ENCODE peak calls at places on chromosomes 12 and 14, in eight cellular contexts. U is activated naive CD8-positive, alpha-beta T cell treated with anti-CD3 and anti-CD28 coated beads, Interleukin-2, amount 10 ng/mL, durations not matched to agents 7 days and 5 days; O is HFFc6; A is activated T-cell treated with anti-CD3 and anti-CD28 coated beads, Interleukin-2, amount 50 U/mL, for 48 hours; S is AG20443; Q is head of caudate nucleus; H is GDM1; P is PC-3. R is an unnamed sample.

GRCh38 chr14:61547186-61548121 is 147.9 kb upstream of the HIF1A start:
- DNase-seq in U (no peak), O (peak; percentile 82), A (no peak), S (peak; percentile 87), Q (no peak), H (no peak), P (peak; percentile 95), R (peak; percentile 88)

GRCh38 chr14:76774471-76775158 is 13.3 kb downstream of the VASH1 start:
- DNase-seq in U (no peak), O (no peak), A (no peak), S (no peak), Q (no peak), H (no peak), P (no peak), R (no peak)

GRCh38 chr14:73369433-73369832 is 88.9 kb downstream of the NUMB start:
- DNase-seq in U (no peak), O (no peak), A (no peak), S (no peak), Q (no peak), H (peak; percentile 2), P (no peak), R (no peak)

GRCh38 chr12:6771091-6771495 is 1.2 kb upstream of the LAG3 start:
- DNase-seq in U (no peak), O (no peak), A (no peak), S (no peak), Q (peak; percentile 19), H (peak; percentile 51), P (no peak), R (no peak)

GRCh38 chr12:63915105-63915830 is 70.8 kb downstream of the SRGAP1 start:
- DNase-seq in U (no peak), O (peak; percentile 70), A (no peak), S (peak; percentile 65), Q (no peak), H (no peak), P (peak; percentile 48), R (peak; percentile 69)

GRCh38 chr12:4271433-4272013 is 2.0 kb upstream of the CCND2 start:
- DNase-seq in U (no peak), O (no peak), A (peak; percentile 86), S (no peak), Q (no peak), H (no peak), P (no peak), R (no peak)

GRCh38 chr12:50187084-50187900 is 20.1 kb upstream of the CERS5 start:
- DNase-seq in U (no peak), O (peak; percentile 87), A (peak; percentile 69), S (peak; percentile 67), Q (no peak), H (no peak), P (no peak), R (no peak)

GRCh38 chr14:89202413-89202812 is 214.6 kb downstream of the FOXN3 start:
- DNase-seq in U (no peak), O (no peak), A (no peak), S (no peak), Q (no peak), H (no peak), P (no peak), R (no peak)

GRCh38 chr12:56931474-56931978 is 2.7 kb downstream of the SDR9C7 start:
- DNase-seq in U (no peak), O (peak; percentile 34), A (no peak), S (no peak), Q (no peak), H (peak; percentile 69), P (peak; percentile 16), R (no peak)

GRCh38 chr14:32202468-32202865 is 602 bp downstream of the RNU6-8 start:
- DNase-seq in U (no peak), O (no peak), A (no peak), S (no peak), Q (no peak), H (no peak), P (peak; percentile 30), R (no peak)

GRCh38 chr14:85387181-85387580 is 142.8 kb upstream of the FLRT2 start:
- DNase-seq in U (no peak), O (no peak), A (no peak), S (no peak), Q (no peak), H (no peak), P (no peak), R (no peak)

GRCh38 chr14:90301580-90302181 is 30.1 kb downstream of the NRDE2 start:
- DNase-seq in U (no peak), O (peak; percentile 79), A (no peak), S (peak; percentile 56), Q (no peak), H (no peak), P (peak; percentile 60), R (no peak)

GRCh38 chr12:118164798-118165486 is 29.0 kb downstream of the PEBP1 start:
- DNase-seq in U (no peak), O (peak; percentile 16), A (no peak), S (peak; percentile 53), Q (peak; percentile 31), H (no peak), P (peak; percentile 65), R (peak; percentile 4)

GRCh38 chr14:102951799-102952198 is 29.3 kb downstream of the AMN start:
- DNase-seq in U (no peak), O (no peak), A (no peak), S (no peak), Q (no peak), H (no peak), P (no peak), R (no peak)

GRCh38 chr12:92185052-92185451 is 39.4 kb upstream of the BTG1 start:
- DNase-seq in U (peak; percentile 37), O (no peak), A (no peak), S (no peak), Q (no peak), H (peak; percentile 62), P (no peak), R (no peak)

GRCh38 chr14:24630872-24631477 is 3.0 kb downstream of the GZMB start:
- DNase-seq in U (no peak), O (no peak), A (no peak), S (peak; percentile 41), Q (no peak), H (no peak), P (peak; percentile 53), R (no peak)

GRCh38 chr12:101076940-101077351 is 133.1 kb downstream of the SLC5A8 start:
- DNase-seq in U (no peak), O (no peak), A (no peak), S (peak; percentile 17), Q (no peak), H (no peak), P (no peak), R (peak; percentile 12)

GRCh38 chr14:59275668-59276067 is 87.2 kb downstream of the DAAM1 start:
- DNase-seq in U (no peak), O (peak; percentile 89), A (no peak), S (peak; percentile 57), Q (no peak), H (no peak), P (peak; percentile 100), R (peak; percentile 70)

GRCh38 chr12:55666508-55666907 is 29.8 kb downstream of the OR10P1 start:
- DNase-seq in U (no peak), O (no peak), A (no peak), S (no peak), Q (no peak), H (no peak), P (no peak), R (no peak)

GRCh38 chr14:101594511-101595148 is 33.3 kb downstream of the DIO3 start:
- DNase-seq in U (no peak), O (no peak), A (no peak), S (no peak), Q (no peak), H (no peak), P (no peak), R (no peak)

GRCh38 chr12:94740601-94741362 is 90.4 kb upstream of the TMCC3 start:
- DNase-seq in U (no peak), O (no peak), A (no peak), S (no peak), Q (no peak), H (no peak), P (no peak), R (no peak)

GRCh38 chr14:22200977-22201605 is 387.9 kb downstream of the DAD1 start:
- DNase-seq in U (no peak), O (peak; percentile 72), A (no peak), S (no peak), Q (no peak), H (peak; percentile 33), P (peak; percentile 81), R (peak; percentile 59)

GRCh38 chr12:30999723-31000122 is 73.2 kb downstream of the TSPAN11 start:
- DNase-seq in U (no peak), O (no peak), A (no peak), S (no peak), Q (no peak), H (no peak), P (no peak), R (no peak)

GRCh38 chr12:132014915-132015280 is 65.2 kb downstream of the EP400 start:
- DNase-seq in U (peak; percentile 27), O (no peak), A (no peak), S (no peak), Q (no peak), H (no peak), P (no peak), R (no peak)

GRCh38 chr12:51362307-51362706 is 15.8 kb upstream of the CELA1 start:
- DNase-seq in U (no peak), O (no peak), A (no peak), S (no peak), Q (peak; percentile 80), H (no peak), P (no peak), R (no peak)

GRCh38 chr14:92486881-92487280 is 26.7 kb upstream of the RIN3 start:
- DNase-seq in U (no peak), O (no peak), A (no peak), S (peak; percentile 29), Q (no peak), H (no peak), P (no peak), R (no peak)

GRCh38 chr14:58822856-58823255 is 185.1 kb downstream of the DACT1 start:
- DNase-seq in U (no peak), O (no peak), A (no peak), S (no peak), Q (no peak), H (no peak), P (no peak), R (no peak)

GRCh38 chr12:121925361-121925725 is 7.0 kb downstream of the CFAP251 start:
- DNase-seq in U (no peak), O (peak; percentile 68), A (no peak), S (peak; percentile 74), Q (no peak), H (no peak), P (no peak), R (no peak)

GRCh38 chr12:111160350-111161142 is 208.3 kb downstream of the PHETA1 start:
- DNase-seq in U (no peak), O (no peak), A (no peak), S (no peak), Q (no peak), H (no peak), P (no peak), R (no peak)

GRCh38 chr14:50044040-50044651 is 72.2 kb downstream of the VCPKMT start:
- DNase-seq in U (no peak), O (no peak), A (no peak), S (no peak), Q (no peak), H (peak; percentile 69), P (no peak), R (no peak)

GRCh38 chr12:100793182-100793581 is 1.4 kb upstream of the ANO4 start:
- DNase-seq in U (no peak), O (peak; percentile 15), A (no peak), S (peak; percentile 35), Q (no peak), H (no peak), P (peak; percentile 15), R (no peak)

GRCh38 chr14:94366146-94366887 is 22.1 kb downstream of the SERPINA1 start:
- DNase-seq in U (no peak), O (no peak), A (no peak), S (no peak), Q (no peak), H (no peak), P (no peak), R (no peak)

GRCh38 chr12:87227157-87227556 is 802.0 kb downstream of the C12orf50 start:
- DNase-seq in U (no peak), O (no peak), A (no peak), S (no peak), Q (no peak), H (no peak), P (no peak), R (no peak)

R was measured in RCC 7860.